ENCODE peak calls at places on chromosomes 11 and 22, in four cellular contexts. H is HTR-8/SVneo, D is HFFc6, J is naive B cell. W is an unnamed sample.

GRCh38 chr11:31813961-31814868 is 3.1 kb upstream of the PAX6 start:
- DNase-seq in H (no peak), D (no peak), J (no peak), W (no peak)

GRCh38 chr11:2524446-2525165 is 79.8 kb downstream of the KCNQ1 start:
- DNase-seq in H (no peak), D (no peak), J (no peak), W (no peak)

GRCh38 chr11:36702330-36703054 is 104.5 kb upstream of the RAG2 start:
- DNase-seq in H (peak; percentile 60), D (peak; percentile 53), J (no peak), W (peak; percentile 46)

GRCh38 chr11:77471520-77472234 is 2.2 kb downstream of the PAK1 start:
- DNase-seq in H (no peak), D (no peak), J (no peak), W (peak; percentile 1)

GRCh38 chr11:15692739-15693138 is 578.0 kb downstream of the INSC start:
- DNase-seq in H (no peak), D (no peak), J (no peak), W (no peak)

GRCh38 chr11:114275295-114275694 is 20.9 kb upstream of the NNMT start:
- DNase-seq in H (no peak), D (no peak), J (no peak), W (no peak)

GRCh38 chr22:45317551-45318167 is 7.9 kb downstream of the FAM118A start:
- DNase-seq in H (no peak), D (peak; percentile 6), J (no peak), W (no peak)

GRCh38 chr11:106156290-106156937 is 79.0 kb downstream of the AASDHPPT start:
- DNase-seq in H (peak; percentile 47), D (peak; percentile 48), J (no peak), W (peak; percentile 16)

GRCh38 chr11:6695377-6695776 is 12.2 kb upstream of the MRPL17 start:
- DNase-seq in H (no peak), D (peak; percentile 54), J (no peak), W (no peak)

GRCh38 chr22:19959043-19959586 is 17.5 kb upstream of the TXNRD2 start:
- DNase-seq in H (no peak), D (no peak), J (no peak), W (no peak)

GRCh38 chr22:46726066-46726985 is 11.7 kb downstream of the CERK start:
- DNase-seq in H (no peak), D (no peak), J (no peak), W (no peak)

GRCh38 chr11:17371614-17372013 is 16.8 kb downstream of the KCNJ11 start:
- DNase-seq in H (no peak), D (peak; percentile 37), J (no peak), W (peak; percentile 57)

GRCh38 chr11:12377824-12378593 is 638 bp downstream of the PARVA start:
- DNase-seq in H (peak; percentile 79), D (peak; percentile 83), J (no peak), W (no peak)

GRCh38 chr11:117095301-117096139 is 2.7 kb downstream of the SIK3 start:
- DNase-seq in H (no peak), D (peak; percentile 87), J (no peak), W (no peak)

GRCh38 chr11:66617148-66617814 is 851 bp downstream of the RBM14 start:
- DNase-seq in H (no peak), D (peak; percentile 32), J (no peak), W (no peak)

GRCh38 chr11:2862395-2862949 is 23.1 kb downstream of the CDKN1C start:
- DNase-seq in H (no peak), D (no peak), J (no peak), W (no peak)

GRCh38 chr11:118437046-118437735 is 899 bp downstream of the KMT2A start:
- DNase-seq in H (no peak), D (no peak), J (peak; percentile 12), W (peak; percentile 53)

GRCh38 chr11:66580803-66581202 is 12.1 kb downstream of the CCDC87 start:
- DNase-seq in H (no peak), D (no peak), J (no peak), W (no peak)

GRCh38 chr11:118883368-118884071 is at the start of gene CXCR5:
- DNase-seq in H (no peak), D (no peak), J (peak; percentile 89), W (peak; percentile 89)

W was measured in OCI-LY7.